ENCODE peak calls at places on chromosomes 11 and 22, in six cellular contexts. K is uterus, Z is foreskin keratinocyte, M is stomach, D is neural progenitor cell, P is mammary epithelial cell. C is an unnamed sample.

GRCh38 chr22:44098021-44098739 is 74.1 kb downstream of the PARVB start:
- DNase-seq in K (no peak), Z (no peak), M (no peak), D (no peak), P (no peak), C (no peak)

GRCh38 chr11:66462911-66463310 is 3.8 kb upstream of the PELI3 start:
- DNase-seq in K (no peak), Z (no peak), M (no peak), D (no peak), P (no peak), C (no peak)

GRCh38 chr11:83511646-83512045 is 225.5 kb upstream of the CCDC90B start:
- DNase-seq in K (no peak), Z (no peak), M (no peak), D (peak; percentile 4), P (no peak), C (no peak)

GRCh38 chr11:62360685-62361084 is 23.4 kb downstream of the ASRGL1 start:
- DNase-seq in K (no peak), Z (no peak), M (no peak), D (no peak), P (no peak), C (no peak)

GRCh38 chr11:353315-353857 is 15.9 kb upstream of the B4GALNT4 start:
- DNase-seq in K (peak; percentile 91), Z (no peak), M (peak; percentile 87), D (no peak), P (no peak), C (no peak)

GRCh38 chr11:70581991-70582885 is 183.9 kb downstream of the CTTN start:
- DNase-seq in K (no peak), Z (no peak), M (no peak), D (no peak), P (no peak), C (no peak)

GRCh38 chr11:59221438-59221837 is 8.7 kb upstream of the MPEG1 start:
- DNase-seq in K (no peak), Z (peak; percentile 71), M (no peak), D (no peak), P (peak; percentile 64), C (no peak)

GRCh38 chr11:409600-410471 is 5.0 kb downstream of the SIGIRR start:
- DNase-seq in K (no peak), Z (no peak), M (no peak), D (no peak), P (no peak), C (peak; percentile 69)

GRCh38 chr11:23143031-23143430 is 282.8 kb upstream of the CCDC179 start:
- DNase-seq in K (no peak), Z (no peak), M (no peak), D (no peak), P (no peak), C (no peak)

GRCh38 chr22:31872209-31872608 is 72.1 kb upstream of the YWHAH start:
- DNase-seq in K (no peak), Z (no peak), M (peak; percentile 34), D (peak; percentile 23), P (no peak), C (no peak)

GRCh38 chr11:69992943-69993694 is 85.0 kb upstream of the ANO1 start:
- DNase-seq in K (no peak), Z (no peak), M (peak; percentile 53), D (no peak), P (peak; percentile 43), C (no peak)

GRCh38 chr22:30541979-30542810 is 4.3 kb downstream of the SEC14L6 start:
- DNase-seq in K (no peak), Z (no peak), M (peak; percentile 28), D (peak; percentile 73), P (no peak), C (peak; percentile 21)

GRCh38 chr22:34669001-34669400 is 397.0 kb upstream of the ISX start:
- DNase-seq in K (no peak), Z (no peak), M (no peak), D (no peak), P (peak; percentile 65), C (no peak)

GRCh38 chr11:92941676-92942571 is 27.5 kb upstream of the MTNR1B start:
- DNase-seq in K (no peak), Z (peak; percentile 8), M (no peak), D (peak; percentile 33), P (peak; percentile 33), C (no peak)

GRCh38 chr11:120648706-120649250 is 137.2 kb downstream of the GRIK4 start:
- DNase-seq in K (no peak), Z (no peak), M (no peak), D (no peak), P (no peak), C (no peak)

GRCh38 chr11:61833478-61833877 is 5.4 kb downstream of the FADS2 start:
- DNase-seq in K (no peak), Z (no peak), M (no peak), D (no peak), P (no peak), C (no peak)

GRCh38 chr11:123321641-123322040 is 108.4 kb upstream of the GRAMD1B start:
- DNase-seq in K (no peak), Z (no peak), M (no peak), D (no peak), P (no peak), C (no peak)

GRCh38 chr11:121482231-121483129 is 29.7 kb upstream of the SORL1-AS1 start:
- DNase-seq in K (no peak), Z (no peak), M (no peak), D (no peak), P (no peak), C (no peak)

GRCh38 chr11:83971063-83971462 is 684.9 kb upstream of the CCDC90B start:
- DNase-seq in K (no peak), Z (no peak), M (no peak), D (no peak), P (peak; percentile 2), C (no peak)

GRCh38 chr11:3835752-3836151 is 5.0 kb downstream of the RHOG start:
- DNase-seq in K (no peak), Z (no peak), M (no peak), D (no peak), P (no peak), C (no peak)
- H3K4me1 ChIP-seq in K (peaks cover 9% of the 10 kb centered on the region), Z (peaks cover 10% of the 10 kb centered on the region), M (peaks cover 55% of the 10 kb centered on the region), D (peaks cover 7% of the 10 kb centered on the region), P (peaks cover 34% of the 10 kb centered on the region), C (peaks cover 23% of the 10 kb centered on the region)

GRCh38 chr11:43643898-43644625 is 36.5 kb upstream of the HSD17B12 start:
- DNase-seq in K (peak; percentile 79), Z (peak; percentile 42), M (peak; percentile 90), D (peak; percentile 93), P (peak; percentile 76), C (peak; percentile 88)
- H3K4me1 ChIP-seq in K (peaks cover 6% of the 10 kb centered on the region), Z (peaks cover 10% of the 10 kb centered on the region), M (peaks cover 5% of the 10 kb centered on the region), D (peaks cover 9% of the 10 kb centered on the region), P (peaks cover 6% of the 10 kb centered on the region), C (peaks cover 5% of the 10 kb centered on the region)

GRCh38 chr11:19520681-19521080 is 192.0 kb upstream of the NAV2 start:
- DNase-seq in K (no peak), Z (no peak), M (no peak), D (no peak), P (no peak), C (no peak)
- H3K4me1 ChIP-seq in K (no peaks in the 10 kb centered on the region), Z (no peaks in the 10 kb centered on the region), M (no peaks in the 10 kb centered on the region), D (peaks cover 31% of the 10 kb centered on the region), P (no peaks in the 10 kb centered on the region), C (peaks cover 35% of the 10 kb centered on the region)

GRCh38 chr11:33266418-33267215 is 9.4 kb downstream of the HIPK3 start:
- DNase-seq in K (no peak), Z (no peak), M (no peak), D (no peak), P (no peak), C (peak; percentile 47)

GRCh38 chr11:33268945-33269567 is 11.9 kb downstream of the HIPK3 start:
- DNase-seq in K (no peak), Z (no peak), M (no peak), D (no peak), P (no peak), C (no peak)

GRCh38 chr11:33272338-33273107 is 15.3 kb downstream of the HIPK3 start:
- DNase-seq in K (no peak), Z (no peak), M (no peak), D (no peak), P (no peak), C (no peak)

GRCh38 chr11:33273656-33274055 is 16.5 kb downstream of the HIPK3 start:
- DNase-seq in K (no peak), Z (no peak), M (no peak), D (no peak), P (no peak), C (no peak)

DNA sequence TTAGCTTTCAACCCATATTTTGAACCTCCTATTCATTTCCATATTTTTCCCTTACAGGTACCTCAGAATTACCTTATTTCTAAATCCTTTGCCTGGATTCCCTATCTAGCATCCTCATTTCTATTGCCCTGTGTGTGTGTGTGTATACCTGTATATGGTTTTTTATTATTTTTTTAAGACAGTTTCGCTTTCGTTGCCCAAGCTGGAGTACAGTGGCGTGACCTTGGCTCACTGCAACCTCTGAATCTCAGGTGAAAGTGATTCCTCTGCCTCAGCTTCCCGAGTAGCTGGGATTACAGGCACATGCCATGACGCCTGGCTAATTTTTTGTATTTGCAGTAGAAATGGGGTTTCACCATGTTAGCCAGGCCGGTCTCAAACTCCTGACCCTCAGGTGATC is 12.6 kb downstream of the HIPK3 start:
- DNase-seq in K (no peak), Z (no peak), M (no peak), D (no peak), P (no peak), C (no peak)
- H3K4me1 ChIP-seq in K (no peaks in the 10 kb centered on the region), Z (peaks cover 13% of the 10 kb centered on the region), M (peaks cover 30% of the 10 kb centered on the region), D (no peaks in the 10 kb centered on the region), P (peaks cover 14% of the 10 kb centered on the region), C (peaks cover 21% of the 10 kb centered on the region)

DNA sequence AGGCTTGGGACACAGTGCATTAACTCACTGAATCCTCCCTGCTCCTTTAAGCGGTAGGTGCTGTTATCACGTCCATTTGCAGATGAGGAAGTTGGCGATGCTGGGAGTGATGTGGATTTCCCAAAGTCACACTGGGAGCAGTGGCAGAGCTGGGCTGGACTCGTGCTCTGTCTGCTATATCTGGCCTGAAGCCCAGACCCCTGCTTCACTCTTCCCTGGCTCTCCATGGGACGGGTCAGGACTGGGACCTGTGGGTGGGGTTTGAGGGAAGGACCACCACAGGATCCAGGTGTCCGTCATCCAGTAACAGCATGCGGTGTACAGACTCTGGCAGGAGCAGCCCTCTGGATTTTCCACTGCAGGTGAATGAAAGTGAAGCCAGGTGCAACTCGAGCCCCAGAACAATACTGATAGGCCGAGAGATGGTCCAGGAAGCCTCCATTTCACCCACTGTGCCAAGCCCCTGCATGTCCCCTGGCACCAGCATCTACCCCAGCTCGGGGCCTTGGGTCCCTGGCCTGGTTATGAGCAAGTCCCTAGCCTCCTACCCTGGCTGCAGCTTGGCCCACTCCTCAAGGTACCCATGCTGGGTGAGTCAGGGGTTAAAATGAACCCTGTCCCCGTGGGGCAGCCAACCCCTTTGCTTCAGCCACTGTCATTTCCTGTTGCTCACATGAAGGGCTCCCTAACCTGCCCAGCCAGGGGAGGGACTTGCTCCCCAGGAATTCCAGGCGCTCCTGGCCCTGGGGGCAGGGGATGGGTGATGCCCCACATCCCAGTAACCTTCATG is 4.2 kb downstream of the USP2 start:
- DNase-seq in K (no peak), Z (no peak), M (no peak), D (no peak), P (no peak), C (no peak)
- H3K4me1 ChIP-seq in K (peaks cover 11% of the 10 kb centered on the region), Z (peaks cover 13% of the 10 kb centered on the region), M (peaks cover 37% of the 10 kb centered on the region), D (peaks cover 71% of the 10 kb centered on the region), P (peaks cover 60% of the 10 kb centered on the region), C (peaks cover 17% of the 10 kb centered on the region)